ENCODE peak calls at places on chromosomes 13 and 19, in eight cellular contexts. Q is cardiac muscle cell; W is NCI-H2029 treated with DMSO at 0.1 percent for 48 hours; D is AG10803; K is RPMI8226; S is stimulated activated CD8-positive, alpha-beta memory T cell treated with anti-CD3 and anti-CD28 coated beads, Interleukin-12 subunit alpha, Interleukin-12 subunit beta, amount 100 ng/mL, for 4 hours; M is T-cell; X is foreskin melanocyte. N is an unnamed sample.

GRCh38 chr19:55333870-55334269 is 5.8 kb upstream of the KMT5C start:
- DNase-seq in D (no peak), X (no peak), Q (no peak), M (no peak), K (no peak), S (no peak), W (no peak), N (no peak)

GRCh38 chr13:40536443-40537113 is 129.9 kb downstream of the FOXO1 start:
- DNase-seq in Q (no peak), K (no peak), S (no peak), M (no peak), D (no peak), W (peak; percentile 7), X (no peak), N (no peak)

GRCh38 chr13:48862572-48862971 is 113.1 kb upstream of the FNDC3A start:
- DNase-seq in W (no peak), S (no peak), X (no peak), D (no peak), M (no peak), Q (no peak), K (no peak), N (no peak)

GRCh38 chr19:11421607-11422098 is 2.5 kb upstream of the RGL3 start:
- DNase-seq in D (no peak), K (peak; percentile 65), X (no peak), M (no peak), S (no peak), Q (peak; percentile 54), W (no peak), N (peak; percentile 79)

GRCh38 chr13:24208314-24208713 is 47.8 kb downstream of the SPATA13 start:
- DNase-seq in W (no peak), X (no peak), Q (peak; percentile 82), K (no peak), M (no peak), S (no peak), D (peak; percentile 86), N (no peak)

GRCh38 chr19:406999-407491 is 1.9 kb downstream of the C2CD4C start:
- DNase-seq in W (no peak), Q (no peak), D (no peak), X (no peak), K (no peak), M (no peak), S (no peak), N (peak; percentile 63)

GRCh38 chr13:23620613-23621315 is 50.6 kb downstream of the TNFRSF19 start:
- DNase-seq in W (no peak), X (no peak), M (no peak), S (no peak), D (no peak), Q (no peak), K (no peak), N (no peak)

GRCh38 chr19:41753936-41754529 is 1.3 kb upstream of the CEACAM6 start:
- DNase-seq in X (peak; percentile 11), K (peak; percentile 61), M (peak; percentile 49), W (peak; percentile 45), S (peak; percentile 32), D (peak; percentile 8), Q (peak; percentile 36), N (no peak)

N was measured in Right ventricle myocardium inferior.